ENCODE peak calls at places on chromosomes 1 and 21, in six cellular contexts. L is dorsolateral prefrontal cortex, G is GF-D8, R is neuronal stem cell, E is AG09309, P is SJSA1. M is an unnamed sample.

GRCh38 chr1:117284408-117285215 is 73.9 kb upstream of the VTCN1 start:
- DNase-seq in L (no peak), G (peak; percentile 14), R (peak; percentile 62), E (peak; percentile 53), P (no peak), M (peak; percentile 47)

GRCh38 chr1:145782166-145783099 is 41.5 kb downstream of the RNF115 start:
- DNase-seq in L (no peak), G (no peak), R (no peak), E (peak; percentile 73), P (no peak), M (peak; percentile 98)

GRCh38 chr1:36458910-36459309 is 5.3 kb downstream of the MRPS15 start:
- DNase-seq in L (no peak), G (no peak), R (no peak), E (no peak), P (no peak), M (no peak)

GRCh38 chr1:226653311-226653921 is 85.7 kb downstream of the ITPKB start:
- DNase-seq in L (no peak), G (no peak), R (no peak), E (no peak), P (no peak), M (no peak)

GRCh38 chr1:28341591-28341990 is 12.8 kb downstream of the MED18 start:
- DNase-seq in L (no peak), G (no peak), R (no peak), E (no peak), P (peak; percentile 51), M (no peak)

GRCh38 chr1:6646499-6647148 is 22.0 kb downstream of the THAP3 start:
- DNase-seq in L (no peak), G (no peak), R (no peak), E (no peak), P (no peak), M (no peak)

GRCh38 chr1:226309398-226310122 is 596 bp upstream of the LIN9 start:
- DNase-seq in L (peak; percentile 44), G (peak; percentile 20), R (no peak), E (no peak), P (no peak), M (no peak)

GRCh38 chr1:235069577-235070563 is 58.8 kb downstream of the TOMM20 start:
- DNase-seq in L (no peak), G (no peak), R (no peak), E (no peak), P (peak; percentile 57), M (peak; percentile 93)

GRCh38 chr1:206037521-206037920 is 13.8 kb upstream of the CTSE start:
- DNase-seq in L (no peak), G (no peak), R (no peak), E (no peak), P (no peak), M (no peak)

GRCh38 chr1:55893155-55893554 is 678.0 kb upstream of the USP24 start:
- DNase-seq in L (no peak), G (no peak), R (no peak), E (no peak), P (no peak), M (peak; percentile 41)

GRCh38 chr1:93093332-93094006 is 14.4 kb downstream of the MTF2 start:
- DNase-seq in L (no peak), G (no peak), R (no peak), E (no peak), P (no peak), M (no peak)

GRCh38 chr1:32786856-32787255 is 30.3 kb downstream of the YARS1 start:
- DNase-seq in L (no peak), G (no peak), R (no peak), E (no peak), P (no peak), M (no peak)

GRCh38 chr1:59499273-59499955 is 202.5 kb downstream of the FGGY start:
- DNase-seq in L (no peak), G (no peak), R (no peak), E (no peak), P (no peak), M (no peak)

GRCh38 chr1:70057500-70057899 is 147.9 kb downstream of the LRRC40 start:
- DNase-seq in L (no peak), G (no peak), R (no peak), E (no peak), P (no peak), M (no peak)

GRCh38 chr1:37763791-37764741 is 854 bp downstream of the EPHA10 start:
- DNase-seq in L (peak; percentile 49), G (no peak), R (peak; percentile 82), E (no peak), P (peak; percentile 55), M (no peak)

GRCh38 chr1:51644533-51645197 is 27.8 kb downstream of the OSBPL9 start:
- DNase-seq in L (no peak), G (no peak), R (no peak), E (peak; percentile 60), P (peak; percentile 63), M (no peak)

GRCh38 chr21:45220106-45220505 is 67.6 kb downstream of the POFUT2 start:
- DNase-seq in L (no peak), G (no peak), R (no peak), E (peak; percentile 18), P (no peak), M (no peak)